ENCODE peak calls at places on chromosome 14, in six cellular contexts. R, E, N, V, Z and D are unnamed samples.

GRCh38 chr14:23950411-23951135 is 3.0 kb upstream of the DHRS4 start:
- DNase-seq in R (no peak), E (no peak), N (no peak), V (no peak), Z (no peak), D (peak; percentile 87)

GRCh38 chr14:53011053-53011462 is 60.2 kb upstream of the FERMT2 start:
- DNase-seq in R (no peak), E (no peak), N (peak; percentile 94), V (peak; percentile 15), Z (no peak), D (peak; percentile 6)

GRCh38 chr14:96940009-96940408 is 142.8 kb downstream of the VRK1 start:
- DNase-seq in R (no peak), E (no peak), N (peak; percentile 11), V (peak; percentile 42), Z (no peak), D (peak; percentile 9)

GRCh38 chr14:100239200-100239839 is 376 bp downstream of the YY1 start:
- DNase-seq in R (no peak), E (peak; percentile 50), N (peak; percentile 23), V (no peak), Z (no peak), D (no peak)

GRCh38 chr14:22375321-22375930 is 213.6 kb downstream of the DAD1 start:
- DNase-seq in R (no peak), E (no peak), N (peak; percentile 62), V (peak; percentile 68), Z (no peak), D (peak; percentile 79)

GRCh38 chr14:103694572-103695026 is 20.7 kb downstream of the XRCC3 start:
- DNase-seq in R (no peak), E (no peak), N (no peak), V (no peak), Z (no peak), D (no peak)

GRCh38 chr14:87121716-87122115 is 871.3 kb downstream of the GALC start:
- DNase-seq in R (no peak), E (no peak), N (no peak), V (no peak), Z (no peak), D (no peak)

GRCh38 chr14:95156765-95157194 is 549 bp downstream of the DICER1 start:
- DNase-seq in R (peak; percentile 8), E (peak; percentile 58), N (peak; percentile 55), V (no peak), Z (no peak), D (peak; percentile 16)

GRCh38 chr14:65637780-65638179 is 225.2 kb downstream of the FUT8 start:
- DNase-seq in R (no peak), E (peak; percentile 62), N (peak; percentile 23), V (peak; percentile 84), Z (no peak), D (no peak)

GRCh38 chr14:62694075-62694474 is 351.2 kb downstream of the KCNH5 start:
- DNase-seq in R (no peak), E (no peak), N (peak; percentile 52), V (no peak), Z (no peak), D (no peak)

GRCh38 chr14:104516906-104517305 is 62.7 kb upstream of the C14orf180 start:
- DNase-seq in R (no peak), E (no peak), N (no peak), V (no peak), Z (no peak), D (no peak)

GRCh38 chr14:103074699-103075341 is 9.2 kb upstream of the LBHD2 start:
- DNase-seq in R (no peak), E (peak; percentile 53), N (peak; percentile 47), V (no peak), Z (no peak), D (no peak)

GRCh38 chr14:102159841-102160240 is 20.1 kb downstream of the WDR20 start:
- DNase-seq in R (no peak), E (no peak), N (no peak), V (no peak), Z (no peak), D (no peak)

GRCh38 chr14:103488960-103489359 is 33.7 kb downstream of the CKB start:
- DNase-seq in R (no peak), E (no peak), N (no peak), V (no peak), Z (no peak), D (no peak)

GRCh38 chr14:68255697-68256178 is 436.2 kb downstream of the RAD51B start:
- DNase-seq in R (no peak), E (no peak), N (peak; percentile 78), V (no peak), Z (no peak), D (no peak)

GRCh38 chr14:62126885-62127478 is 364.8 kb downstream of the SNAPC1 start:
- DNase-seq in R (no peak), E (no peak), N (peak; percentile 78), V (peak; percentile 69), Z (no peak), D (peak; percentile 64)

GRCh38 chr14:74964787-74965769 is 9.7 kb upstream of the PGF start:
- DNase-seq in R (no peak), E (no peak), N (peak; percentile 86), V (peak; percentile 34), Z (no peak), D (no peak)

GRCh38 chr14:90609376-90609775 is 206.9 kb downstream of the TTC7B start:
- DNase-seq in R (no peak), E (no peak), N (no peak), V (no peak), Z (no peak), D (no peak)

GRCh38 chr14:92565718-92566115 is 52.1 kb downstream of the RIN3 start:
- DNase-seq in R (no peak), E (no peak), N (no peak), V (no peak), Z (no peak), D (no peak)

GRCh38 chr14:47539065-47539464 is 136.3 kb downstream of the MDGA2 start:
- DNase-seq in R (no peak), E (no peak), N (no peak), V (peak; percentile 36), Z (peak; percentile 11), D (peak; percentile 78)

GRCh38 chr14:102590667-102591099 is 1.8 kb upstream of the RCOR1 start:
- DNase-seq in R (no peak), E (no peak), N (peak; percentile 78), V (peak; percentile 84), Z (no peak), D (peak; percentile 70)

GRCh38 chr14:68606644-68607043 is 186.2 kb downstream of the ZFP36L1 start:
- DNase-seq in R (no peak), E (no peak), N (no peak), V (no peak), Z (no peak), D (no peak)

GRCh38 chr14:52399886-52400599 is 85.9 kb downstream of the PTGER2 start:
- DNase-seq in R (no peak), E (no peak), N (peak; percentile 4), V (peak; percentile 3), Z (no peak), D (peak; percentile 21)

GRCh38 chr14:22070119-22070982 is 396.7 kb upstream of the OR4E1 start:
- DNase-seq in R (peak; percentile 31), E (no peak), N (no peak), V (no peak), Z (no peak), D (peak; percentile 9)

GRCh38 chr14:23362200-23362599 is 2.8 kb downstream of the EFS start:
- DNase-seq in R (no peak), E (no peak), N (peak; percentile 24), V (peak; percentile 7), Z (no peak), D (peak; percentile 15)

GRCh38 chr14:100422556-100423420 is 99.6 kb downstream of the SLC25A47 start:
- DNase-seq in R (no peak), E (no peak), N (no peak), V (no peak), Z (no peak), D (no peak)